ENCODE peak calls at places on chromosomes 3 and 15, in six cellular contexts. X is esophagus muscularis mucosa, A is breast epithelium, B is spleen, W is IMR-90, Y is prostate gland. C is an unnamed sample.
A peak's percentile ranks its signal among the peaks of the same experiment; 100 is the strongest.

GRCh38 chr3:138781012-138781470 is 53.7 kb downstream of the PIK3CB start:
- DNase-seq in Y (no peak), W (no peak), X (no peak), B (no peak), A (no peak), C (peak; percentile 41)

GRCh38 chr15:48462688-48463087 is 131.5 kb downstream of the DUT start:
- DNase-seq in B (no peak), Y (no peak), X (no peak), W (peak; percentile 80), A (no peak), C (no peak)

GRCh38 chr15:86555939-86556725 is 476.5 kb downstream of the AGBL1 start:
- DNase-seq in B (no peak), Y (peak; percentile 43), X (no peak), W (no peak), A (no peak), C (no peak)

GRCh38 chr3:13045904-13046568 is 27.2 kb downstream of the IQSEC1 start:
- DNase-seq in A (no peak), B (peak; percentile 92), Y (no peak), X (no peak), W (no peak), C (peak; percentile 67)

GRCh38 chr3:184485256-184485655 is 76.3 kb upstream of the EPHB3 start:
- DNase-seq in W (no peak), X (peak; percentile 7), B (no peak), Y (no peak), A (no peak), C (no peak)

GRCh38 chr3:133280591-133280990 is 119.3 kb upstream of the BFSP2 start:
- DNase-seq in W (no peak), A (no peak), X (no peak), Y (no peak), B (no peak), C (no peak)

GRCh38 chr3:26920579-26920978 is 298.0 kb downstream of the LRRC3B start:
- DNase-seq in A (no peak), Y (no peak), W (no peak), X (no peak), B (no peak), C (no peak)

GRCh38 chr3:68809596-68809995 is 122.8 kb downstream of the TAFA4 start:
- DNase-seq in Y (no peak), A (no peak), X (no peak), W (no peak), B (no peak), C (no peak)

GRCh38 chr15:87623832-87624231 is 632.7 kb downstream of the NTRK3 start:
- DNase-seq in A (no peak), B (no peak), X (no peak), Y (no peak), W (no peak), C (no peak)

DNA sequence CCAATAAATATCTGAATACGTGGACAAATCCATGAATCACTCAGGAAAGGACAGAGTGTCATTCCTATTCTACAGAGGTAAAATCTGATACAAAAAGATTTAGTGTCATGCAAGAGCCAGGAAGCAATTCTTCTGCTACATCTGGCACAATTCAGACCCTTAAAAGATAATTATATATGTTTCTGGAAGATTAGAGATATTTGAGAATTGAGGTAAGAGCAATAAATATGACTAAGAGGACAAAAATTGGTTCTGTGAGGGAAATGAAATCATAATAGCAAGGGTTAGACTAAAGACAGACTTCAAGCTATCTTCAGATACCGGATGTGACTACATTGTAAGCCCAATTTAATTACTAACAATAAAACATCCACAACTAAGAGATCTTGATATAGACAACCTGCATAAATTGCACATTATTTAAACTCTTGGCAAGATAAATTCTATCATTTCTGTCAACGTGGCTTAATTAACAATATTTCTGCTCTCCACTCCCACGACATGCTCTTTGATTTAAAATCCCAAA is 32.8 kb downstream of the MB21D2 start:
- DNase-seq in B (no peak), Y (no peak), W (peak; percentile 72), A (no peak), X (no peak), C (no peak)
- TF ChIP-seq CTCF in B (no peak), Y (no peak), W (no peak), A (no peak), X (no peak), C (no peak)

GRCh38 chr3:55294557-55294956 is 192.5 kb downstream of the WNT5A start:
- DNase-seq in B (no peak), A (no peak), X (no peak), Y (no peak), W (peak; percentile 44), C (no peak)

GRCh38 chr3:55296781-55297180 is 190.3 kb downstream of the WNT5A start:
- DNase-seq in X (no peak), Y (no peak), A (no peak), B (no peak), W (no peak), C (no peak)

GRCh38 chr3:55297235-55297634 is 189.9 kb downstream of the WNT5A start:
- DNase-seq in B (no peak), A (no peak), W (no peak), X (no peak), Y (no peak), C (no peak)

GRCh38 chr3:55296035-55296434 is 191.1 kb downstream of the WNT5A start:
- DNase-seq in Y (no peak), X (no peak), B (no peak), W (peak; percentile 80), A (no peak), C (no peak)

GRCh38 chr3:55292360-55292759 is 194.7 kb downstream of the WNT5A start:
- DNase-seq in Y (no peak), A (no peak), B (no peak), X (no peak), W (no peak), C (no peak)
- TF ChIP-seq POLR2A in Y (no peak), A (no peak), B (no peak), X (no peak), W (no peak), C (no peak)

GRCh38 chr3:195543642-195544536 is 764 bp upstream of the PPP1R2 start:
- DNase-seq in A (no peak), B (peak; percentile 88), W (no peak), X (peak; percentile 82), Y (no peak), C (no peak)

GRCh38 chr3:195548496-195548895 is 5.4 kb upstream of the PPP1R2 start:
- DNase-seq in W (no peak), Y (no peak), X (no peak), B (no peak), A (no peak), C (no peak)

GRCh38 chr3:195548046-195548445 is 4.9 kb upstream of the PPP1R2 start:
- DNase-seq in B (no peak), A (no peak), Y (no peak), W (no peak), X (peak; percentile 42), C (no peak)

GRCh38 chr3:195544634-195545033 is 1.5 kb upstream of the PPP1R2 start:
- DNase-seq in A (no peak), B (peak; percentile 71), Y (no peak), X (peak; percentile 82), W (no peak), C (peak; percentile 38)

DNA sequence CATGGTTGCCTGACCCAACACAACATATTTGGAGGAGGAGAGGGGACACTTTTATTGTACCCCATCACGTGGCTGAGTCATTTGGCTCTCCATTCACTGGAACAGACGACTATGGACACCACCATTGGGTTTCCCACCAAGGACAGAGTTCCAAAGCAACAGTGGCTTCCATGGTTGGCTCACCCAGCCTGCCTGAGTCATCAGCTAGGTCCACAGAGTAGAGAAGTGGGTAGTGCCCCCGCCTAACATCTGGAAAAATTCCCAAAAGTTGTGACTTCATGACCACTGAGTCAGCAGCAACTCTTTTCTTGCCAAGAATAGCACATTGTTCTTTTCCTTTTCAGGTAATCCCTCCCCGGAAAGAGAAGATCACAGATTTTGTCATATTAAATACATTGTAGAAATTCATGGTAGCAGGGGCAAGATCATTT is 3.0 kb upstream of the PPP1R2 start:
- DNase-seq in Y (peak; percentile 54), W (peak; percentile 73), A (no peak), B (no peak), X (peak; percentile 91), C (peak; percentile 60)
- H3K4me3 ChIP-seq in Y (no peak overlapping the region), W (no peak overlapping the region), A (no peak overlapping the region), B (no peak overlapping the region), X (peak overlapping the region; percentile 36), C (no peak overlapping the region)

GRCh38 chr3:167102071-167102470 is 278.0 kb downstream of the ZBBX start:
- DNase-seq in A (no peak), X (no peak), B (no peak), Y (no peak), W (no peak), C (peak; percentile 28)
- TF ChIP-seq CTCF in A (no peak), X (no peak), B (no peak), Y (no peak), W (no peak), C (peak; percentile 57)

DNA sequence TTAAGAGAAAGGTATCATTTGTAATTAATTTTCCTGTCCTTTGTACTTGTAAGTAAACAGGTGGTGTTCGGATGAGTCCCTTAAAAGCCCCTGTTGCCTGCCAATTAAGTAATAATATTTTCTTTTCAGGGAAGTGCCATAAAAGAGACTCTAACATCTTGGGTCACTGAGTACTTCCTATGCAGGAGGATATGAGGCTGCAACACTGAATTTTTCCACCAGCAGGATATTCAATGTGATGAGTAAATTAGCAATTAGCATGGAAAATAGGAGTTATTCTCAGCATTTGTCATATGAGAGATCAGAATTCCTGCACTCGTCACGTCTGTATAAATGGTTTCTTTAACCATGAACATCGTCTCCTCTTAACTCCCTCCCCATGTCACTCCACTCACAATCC is 45.4 kb downstream of the WWTR1 start:
- DNase-seq in W (no peak), X (no peak), A (no peak), B (no peak), Y (no peak), C (no peak)
- TF ChIP-seq POLR2A in W (no peak), X (no peak), A (no peak), B (no peak), Y (no peak), C (no peak)

C was measured in body of pancreas.